ENCODE peak calls at places on chromosomes 7 and 10, in five cellular contexts. R is HCT116, O is body of pancreas, S is erythroblast, C is uterus. U is an unnamed sample.

GRCh38 chr10:112782176-112782907 is 167.7 kb upstream of the TCF7L2 start:
- DNase-seq in R (no peak), O (peak), S (no peak), C (peak), U (no peak)

GRCh38 chr10:117334075-117334474 is 41.2 kb downstream of the PDZD8 start:
- DNase-seq in R (no peak), O (no peak), S (peak), C (no peak), U (no peak)

GRCh38 chr10:42640610-42641229 is 2.4 kb upstream of the ZNF33B start:
- DNase-seq in R (peak), O (peak), S (no peak), C (no peak), U (no peak)

GRCh38 chr7:148914208-148914777 is 30.2 kb upstream of the EZH2 start:
- DNase-seq in R (peak), O (no peak), S (no peak), C (no peak), U (peak)

GRCh38 chr10:92697663-92698511 is 8.1 kb downstream of the HHEX start:
- DNase-seq in R (no peak), O (no peak), S (no peak), C (no peak), U (no peak)

GRCh38 chr7:100575746-100576383 is 2.2 kb upstream of the SAP25 start:
- DNase-seq in R (no peak), O (no peak), S (no peak), C (no peak), U (no peak)

GRCh38 chr10:28367865-28368541 is 65.1 kb upstream of the MPP7 start:
- DNase-seq in R (no peak), O (peak), S (no peak), C (no peak), U (no peak)

GRCh38 chr10:50417486-50417905 is 166.2 kb upstream of the ASAH2 start:
- DNase-seq in R (no peak), O (no peak), S (no peak), C (no peak), U (no peak)

GRCh38 chr7:81140775-81141174 is 221.9 kb upstream of the SEMA3C start:
- DNase-seq in R (no peak), O (no peak), S (no peak), C (no peak), U (no peak)

GRCh38 chr10:13400196-13400965 is 52.3 kb upstream of the SEPHS1 start:
- DNase-seq in R (no peak), O (no peak), S (no peak), C (no peak), U (no peak)

GRCh38 chr10:60271319-60272040 is 118.2 kb downstream of the ANK3 start:
- DNase-seq in R (no peak), O (no peak), S (no peak), C (no peak), U (no peak)

GRCh38 chr7:105677803-105678583 is 96.7 kb upstream of the EFCAB10 start:
- DNase-seq in R (no peak), O (peak), S (peak), C (no peak), U (no peak)

GRCh38 chr7:71459137-71459536 is 327.2 kb downstream of the GALNT17 start:
- DNase-seq in R (no peak), O (peak), S (no peak), C (no peak), U (no peak)

GRCh38 chr10:98361636-98362035 is 53.3 kb downstream of the PYROXD2 start:
- DNase-seq in R (no peak), O (no peak), S (no peak), C (no peak), U (no peak)

GRCh38 chr10:123743441-123744225 is 77.5 kb downstream of the GPR26 start:
- DNase-seq in R (no peak), O (peak), S (no peak), C (no peak), U (no peak)

GRCh38 chr10:127374074-127374680 is 174.9 kb upstream of the NPS start:
- DNase-seq in R (no peak), O (no peak), S (no peak), C (no peak), U (no peak)

GRCh38 chr7:117216436-117217069 is 106.3 kb downstream of the WNT2 start:
- DNase-seq in R (no peak), O (no peak), S (peak), C (no peak), U (no peak)

GRCh38 chr10:116201011-116201410 is 72.0 kb downstream of the GFRA1 start:
- DNase-seq in R (no peak), O (no peak), S (no peak), C (no peak), U (no peak)

GRCh38 chr10:95605163-95605562 is 44.0 kb upstream of the SORBS1 start:
- DNase-seq in R (no peak), O (no peak), S (no peak), C (peak), U (no peak)

GRCh38 chr7:16397497-16398210 is 23.7 kb downstream of the CRPPA start:
- DNase-seq in R (no peak), O (no peak), S (peak), C (no peak), U (no peak)

GRCh38 chr7:1234794-1235500 is 2.3 kb downstream of the UNCX start:
- DNase-seq in R (no peak), O (no peak), S (no peak), C (no peak), U (no peak)

GRCh38 chr7:35727571-35727970 is 32.6 kb upstream of the HERPUD2 start:
- DNase-seq in R (no peak), O (no peak), S (no peak), C (no peak), U (no peak)

GRCh38 chr10:31146496-31147219 is 115.0 kb upstream of the ZNF438 start:
- DNase-seq in R (peak), O (peak), S (no peak), C (peak), U (peak)

GRCh38 chr10:84308481-84309304 is 19.7 kb upstream of the CCSER2 start:
- DNase-seq in R (no peak), O (peak), S (no peak), C (no peak), U (peak)

GRCh38 chr7:33250421-33250827 is 121.1 kb downstream of the BBS9 start:
- DNase-seq in R (no peak), O (no peak), S (no peak), C (no peak), U (no peak)

GRCh38 chr10:26437637-26438461 is at the start of gene APBB1IP:
- DNase-seq in R (no peak), O (peak), S (peak), C (peak), U (no peak)
- TF ChIP-seq POLR2A in R (no peak), O (no peak), S (peak), C (no peak), U (no peak)

GRCh38 chr7:87216701-87217508 is 2.6 kb downstream of the TMEM243 start:
- DNase-seq in R (no peak), O (no peak), S (no peak), C (no peak), U (no peak)
- TF ChIP-seq POLR2A in R (no peak), O (no peak), S (no peak), C (no peak), U (no peak)

GRCh38 chr10:132306951-132307751 is 599 bp downstream of the STK32C start:
- DNase-seq in R (no peak), O (peak), S (peak), C (no peak), U (no peak)

GRCh38 chr10:132306341-132306685 is 1.4 kb downstream of the STK32C start:
- DNase-seq in R (no peak), O (no peak), S (no peak), C (no peak), U (no peak)

GRCh38 chr10:132309466-132309865 is 1.7 kb upstream of the STK32C start:
- DNase-seq in R (no peak), O (no peak), S (no peak), C (no peak), U (no peak)

GRCh38 chr10:132308588-132309451 is 1.1 kb upstream of the STK32C start:
- DNase-seq in R (no peak), O (no peak), S (no peak), C (no peak), U (no peak)

DNA sequence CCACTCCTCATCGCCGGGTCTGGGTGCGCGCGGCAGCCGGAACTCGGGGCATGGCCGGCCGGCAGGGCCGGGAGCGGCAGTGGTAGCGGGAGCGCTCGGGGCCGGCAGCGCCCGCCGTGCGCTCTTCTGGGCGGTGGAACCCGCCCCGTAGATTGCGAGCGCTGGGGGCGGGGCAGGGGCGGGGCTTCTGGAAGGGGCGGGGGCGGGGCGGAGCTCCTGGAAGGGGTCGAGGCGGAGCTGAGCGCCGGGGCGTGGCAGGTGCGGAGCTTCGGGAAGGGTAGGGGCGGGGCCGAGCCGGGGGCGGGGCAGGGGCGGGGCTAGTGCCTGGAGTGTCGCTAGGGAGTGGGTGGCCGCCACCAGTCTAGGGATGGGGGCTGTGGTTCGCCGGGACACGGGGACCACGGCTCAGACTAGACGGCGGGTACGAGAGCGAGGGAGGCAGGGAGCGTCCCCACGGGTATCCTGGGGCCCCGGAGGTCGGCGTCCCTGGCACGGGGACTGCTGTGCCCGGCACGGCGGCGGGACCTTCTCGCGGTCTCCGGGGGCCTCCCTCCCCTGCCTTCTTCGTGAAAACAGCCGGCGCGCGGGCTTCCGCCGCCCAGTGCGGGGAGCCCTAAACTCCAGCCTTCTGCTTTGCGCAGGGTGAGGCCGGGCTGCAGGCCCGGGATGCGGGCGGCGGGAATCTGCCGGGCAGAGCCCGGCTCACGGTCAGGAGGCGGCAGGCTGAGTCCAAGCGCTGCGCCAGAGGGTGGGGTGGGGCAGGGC is at the start of gene STK32C:
- DNase-seq in R (peak), O (peak), S (peak), C (peak), U (peak)
- TF ChIP-seq POLR2A in R (no peak), O (peak), S (no peak), C (peak), U (peak)

GRCh38 chr7:41882271-41882670 is 179.4 kb upstream of the INHBA start:
- DNase-seq in R (no peak), O (no peak), S (no peak), C (no peak), U (no peak)
- TF ChIP-seq POLR2A in R (no peak), O (no peak), S (no peak), C (no peak), U (no peak)

GRCh38 chr10:14837003-14837755 is 658 bp downstream of the CDNF start:
- DNase-seq in R (no peak), O (no peak), S (no peak), C (no peak), U (no peak)

GRCh38 chr10:14838582-14839304 is 637 bp downstream of the HSPA14 start:
- DNase-seq in R (no peak), O (peak), S (peak), C (no peak), U (peak)

GRCh38 chr10:14833106-14833505 is 4.7 kb downstream of the CDNF start:
- DNase-seq in R (no peak), O (no peak), S (no peak), C (no peak), U (no peak)

GRCh38 chr10:14837756-14838581 is at the start of the genes CDNF, HSPA14 and MSANTD7:
- DNase-seq in R (peak), O (peak), S (peak), C (peak), U (peak)

DNA sequence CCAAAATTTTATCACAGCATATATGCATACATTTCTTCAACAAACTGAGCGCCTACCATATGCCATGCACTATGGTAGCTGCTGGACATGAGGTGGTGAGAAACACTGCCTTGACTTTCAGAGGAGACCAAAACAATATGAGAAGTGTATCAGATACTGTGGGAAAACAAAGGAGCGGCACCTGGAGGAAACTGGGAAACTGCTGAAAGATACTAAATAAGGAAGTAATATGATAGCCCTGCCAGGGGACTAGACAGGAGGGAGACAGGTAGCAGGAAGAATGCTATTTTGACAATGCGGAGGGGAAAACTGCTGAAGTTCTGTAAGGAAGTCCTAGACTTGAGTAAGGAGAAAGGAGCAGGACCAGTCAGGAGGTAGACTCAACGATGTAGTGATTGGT is 3.2 kb downstream of the CDNF start:
- DNase-seq in R (no peak), O (no peak), S (no peak), C (no peak), U (no peak)
- TF ChIP-seq POLR2A in R (no peak), O (no peak), S (no peak), C (no peak), U (no peak)

GRCh38 chr10:32958085-32958991 is at the start of gene ITGB1:
- DNase-seq in R (peak), O (peak), S (peak), C (peak), U (peak)
- TF ChIP-seq POLR2A in R (no peak), O (peak), S (peak), C (peak), U (peak)

U was measured in H54.